ENCODE peak calls at places on chromosomes 5 and 9, in nine cellular contexts. J is frontal cortex; P is ureter; S is Jurkat, Clone E6-1; W is COLO829; M is M059J; I is NCI-H82; K is IMR-90; V is H9. Y is an unnamed sample.

GRCh38 chr5:147519380-147519779 is 9.5 kb upstream of the DPYSL3 start:
- DNase-seq in W (no peak), S (no peak), V (no peak), I (no peak), K (no peak), M (no peak), J (no peak), P (no peak), Y (no peak)

GRCh38 chr5:14109041-14109747 is 33.9 kb upstream of the TRIO start:
- DNase-seq in S (no peak), K (peak; percentile 75), M (peak; percentile 84), I (no peak), W (no peak), P (no peak), J (no peak), V (no peak), Y (no peak)

GRCh38 chr9:16871358-16872151 is 1.1 kb upstream of the BNC2 start:
- DNase-seq in M (peak; percentile 76), P (peak; percentile 56), S (peak; percentile 18), I (peak; percentile 27), W (no peak), V (peak; percentile 47), J (peak; percentile 29), K (peak; percentile 88), Y (no peak)

GRCh38 chr5:33890147-33890546 is 1.6 kb downstream of the ADAMTS12 start:
- DNase-seq in V (no peak), I (no peak), W (no peak), S (no peak), P (no peak), M (peak; percentile 36), K (peak; percentile 41), J (no peak), Y (no peak)

GRCh38 chr5:146515473-146516150 is 378 bp downstream of the GPR151 start:
- DNase-seq in K (no peak), S (no peak), W (no peak), M (no peak), V (no peak), I (peak; percentile 34), P (no peak), J (no peak), Y (no peak)

GRCh38 chr5:150158170-150158949 is 2.7 kb upstream of the PDGFRB start:
- DNase-seq in S (no peak), P (no peak), J (no peak), K (peak; percentile 40), V (no peak), I (no peak), M (no peak), W (no peak), Y (no peak)

GRCh38 chr9:20659474-20659962 is 24.5 kb upstream of the FOCAD start:
- DNase-seq in I (no peak), V (no peak), K (no peak), P (no peak), S (no peak), J (no peak), M (no peak), W (no peak), Y (no peak)

GRCh38 chr5:126516133-126516532 is 78.9 kb downstream of the ALDH7A1 start:
- DNase-seq in V (no peak), I (peak; percentile 82), M (peak; percentile 89), J (no peak), K (peak; percentile 92), S (no peak), W (peak; percentile 51), P (no peak), Y (no peak)

GRCh38 chr5:13354611-13355010 is 589.9 kb downstream of the DNAH5 start:
- DNase-seq in I (no peak), V (no peak), M (peak; percentile 92), S (peak; percentile 28), W (no peak), K (no peak), P (no peak), J (no peak), Y (no peak)

GRCh38 chr5:60549841-60550240 is 150.1 kb downstream of the DEPDC1B start:
- DNase-seq in J (no peak), W (no peak), M (no peak), S (no peak), K (no peak), P (no peak), I (no peak), V (no peak), Y (no peak)

GRCh38 chr9:103281126-103281525 is 286.0 kb downstream of the CYLC2 start:
- DNase-seq in K (no peak), P (no peak), M (no peak), J (no peak), S (no peak), I (peak; percentile 90), V (no peak), W (no peak), Y (no peak)

GRCh38 chr5:80963966-80964481 is 3.9 kb downstream of the RASGRF2 start:
- DNase-seq in I (no peak), V (no peak), M (peak; percentile 55), K (peak; percentile 82), S (no peak), W (no peak), J (no peak), P (no peak), Y (no peak)

GRCh38 chr5:13957032-13957645 is 12.7 kb upstream of the DNAH5 start:
- DNase-seq in W (peak; percentile 18), I (peak; percentile 81), S (peak; percentile 29), J (peak; percentile 22), K (peak; percentile 78), V (no peak), M (peak; percentile 80), P (no peak), Y (no peak)

GRCh38 chr9:98240475-98240874 is 15.0 kb downstream of the TBC1D2 start:
- DNase-seq in I (no peak), V (no peak), J (no peak), W (no peak), S (no peak), P (no peak), K (no peak), M (no peak), Y (peak; percentile 43)

GRCh38 chr5:157189223-157189622 is 8.6 kb downstream of the ITK start:
- DNase-seq in W (no peak), I (no peak), J (no peak), M (no peak), S (no peak), K (no peak), V (no peak), P (no peak), Y (no peak)

GRCh38 chr9:134814598-134815215 is 65.9 kb upstream of the FCN2 start:
- DNase-seq in V (no peak), P (no peak), I (no peak), J (no peak), W (no peak), M (peak; percentile 35), K (peak; percentile 67), S (no peak), Y (no peak)

GRCh38 chr9:27193886-27194285 is 84.9 kb downstream of the TEK start:
- DNase-seq in M (peak; percentile 55), P (no peak), K (peak; percentile 33), S (no peak), W (no peak), V (no peak), J (no peak), I (no peak), Y (no peak)

GRCh38 chr9:105050296-105050695 is 122.3 kb upstream of the ABCA1 start:
- DNase-seq in S (no peak), W (no peak), P (no peak), I (no peak), J (no peak), K (peak; percentile 51), M (peak; percentile 51), V (no peak), Y (no peak)

GRCh38 chr9:35757527-35758275 is 3.6 kb upstream of the MSMP start:
- DNase-seq in I (no peak), S (no peak), M (peak; percentile 60), K (no peak), W (no peak), V (no peak), J (no peak), P (no peak), Y (peak; percentile 60)

GRCh38 chr5:4947106-4947505 is 193.0 kb upstream of the ADAMTS16 start:
- DNase-seq in P (no peak), J (no peak), M (no peak), S (no peak), K (no peak), I (no peak), W (no peak), V (no peak), Y (no peak)

GRCh38 chr9:122228906-122229837 is at the start of gene LHX6:
- DNase-seq in W (no peak), M (peak; percentile 56), J (peak; percentile 48), S (no peak), K (peak; percentile 47), P (no peak), V (no peak), I (peak; percentile 31), Y (no peak)

GRCh38 chr5:130939059-130939458 is 226.0 kb downstream of the HINT1 start:
- DNase-seq in J (no peak), W (no peak), I (no peak), M (no peak), S (no peak), K (no peak), V (no peak), P (no peak), Y (no peak)

GRCh38 chr5:132090107-132090506 is 16.5 kb downstream of the CSF2 start:
- DNase-seq in J (no peak), M (peak; percentile 99), K (peak; percentile 93), I (no peak), V (no peak), W (no peak), S (no peak), P (no peak), Y (no peak)

GRCh38 chr5:168843277-168843997 is 264.3 kb upstream of the PANK3 start:
- DNase-seq in K (no peak), V (no peak), P (no peak), J (no peak), I (no peak), S (no peak), W (no peak), M (no peak), Y (no peak)

GRCh38 chr5:3412146-3412545 is 183.5 kb upstream of the IRX1 start:
- DNase-seq in W (no peak), J (no peak), V (no peak), M (peak; percentile 2), P (no peak), I (no peak), K (no peak), S (no peak), Y (no peak)

GRCh38 chr9:33813712-33814641 is 3.0 kb upstream of the UBE2R2 start:
- DNase-seq in I (peak; percentile 35), W (peak; percentile 95), V (no peak), S (peak; percentile 61), P (no peak), J (peak; percentile 50), K (peak; percentile 90), M (peak; percentile 92), Y (peak; percentile 14)

GRCh38 chr9:124771867-124772621 is 933 bp upstream of the NR6A1 start:
- DNase-seq in I (peak; percentile 85), V (peak; percentile 88), K (peak; percentile 68), P (peak; percentile 69), M (peak; percentile 80), J (peak; percentile 74), S (no peak), W (peak; percentile 85), Y (no peak)

GRCh38 chr5:4205408-4205807 is 609.8 kb downstream of the IRX1 start:
- DNase-seq in W (no peak), J (no peak), S (no peak), I (no peak), P (no peak), K (no peak), V (no peak), M (no peak), Y (no peak)

GRCh38 chr5:81768960-81769452 is 18.1 kb upstream of the SSBP2 start:
- DNase-seq in V (no peak), S (no peak), W (peak; percentile 56), I (no peak), M (peak; percentile 93), J (no peak), K (peak; percentile 87), P (no peak), Y (no peak)

GRCh38 chr9:127812936-127813675 is 10.4 kb downstream of the FPGS start:
- DNase-seq in W (no peak), J (no peak), M (no peak), K (no peak), S (no peak), V (no peak), I (no peak), P (no peak), Y (no peak)

GRCh38 chr9:99385814-99386279 is 163.8 kb downstream of the SEC61B start:
- DNase-seq in V (no peak), I (peak; percentile 73), J (no peak), W (peak; percentile 72), M (peak; percentile 72), S (no peak), P (no peak), K (peak; percentile 52), Y (no peak)

Y was measured in CMK.